ENCODE peak calls at places on chromosomes 5 and 9, in five cellular contexts. One of them, this sample, is unnamed.

GRCh38 chr5:178492278-178492677 is 97.9 kb downstream of the COL23A1 start:
- DNase-seq in adrenal gland: no peak
- DNase-seq in HCT116: no peak
- DNase-seq in Peyer's patch: no peak
- DNase-seq in GM12878: no peak
- DNase-seq in this sample: no peak

GRCh38 chr9:94554439-94555331 is at the start of gene PCAT7:
- DNase-seq in GM12878: peak
- DNase-seq in HCT116: peak
- DNase-seq in Peyer's patch: peak
- DNase-seq in adrenal gland: peak
- DNase-seq in this sample: peak

GRCh38 chr5:120769291-120769872 is 305.3 kb downstream of the PRR16 start:
- DNase-seq in HCT116: no peak
- DNase-seq in adrenal gland: no peak
- DNase-seq in Peyer's patch: no peak
- DNase-seq in GM12878: no peak
- DNase-seq in this sample: no peak

GRCh38 chr5:154474267-154474956 is 3.6 kb downstream of the HAND1 start:
- DNase-seq in GM12878: no peak
- DNase-seq in Peyer's patch: no peak
- DNase-seq in adrenal gland: no peak
- DNase-seq in HCT116: no peak
- DNase-seq in this sample: no peak

GRCh38 chr5:85049020-85049419 is 664.3 kb upstream of the EDIL3 start:
- DNase-seq in adrenal gland: no peak
- DNase-seq in HCT116: peak
- DNase-seq in GM12878: no peak
- DNase-seq in Peyer's patch: no peak
- DNase-seq in this sample: no peak

GRCh38 chr5:150082364-150082763 is 4.0 kb downstream of the CSF1R start:
- DNase-seq in adrenal gland: no peak
- DNase-seq in GM12878: no peak
- DNase-seq in HCT116: no peak
- DNase-seq in Peyer's patch: no peak
- DNase-seq in this sample: no peak

GRCh38 chr9:134689320-134690181 is 47.9 kb downstream of the COL5A1 start:
- DNase-seq in GM12878: no peak
- DNase-seq in adrenal gland: peak
- DNase-seq in Peyer's patch: peak
- DNase-seq in HCT116: peak
- DNase-seq in this sample: peak

GRCh38 chr5:113190347-113190746 is 213.7 kb downstream of the DCP2 start:
- DNase-seq in adrenal gland: no peak
- DNase-seq in HCT116: no peak
- DNase-seq in Peyer's patch: no peak
- DNase-seq in GM12878: no peak
- DNase-seq in this sample: no peak

GRCh38 chr5:52356311-52356918 is 431.3 kb upstream of the ITGA1 start:
- DNase-seq in adrenal gland: no peak
- DNase-seq in HCT116: no peak
- DNase-seq in GM12878: no peak
- DNase-seq in Peyer's patch: no peak
- DNase-seq in this sample: no peak

GRCh38 chr9:129208191-129209091 is 30.4 kb upstream of the IER5L start:
- DNase-seq in GM12878: no peak
- DNase-seq in adrenal gland: no peak
- DNase-seq in HCT116: no peak
- DNase-seq in Peyer's patch: no peak
- DNase-seq in this sample: no peak

GRCh38 chr9:99213197-99213596 is 8.5 kb downstream of the ALG2 start:
- DNase-seq in GM12878: no peak
- DNase-seq in HCT116: no peak
- DNase-seq in adrenal gland: no peak
- DNase-seq in Peyer's patch: no peak
- DNase-seq in this sample: no peak

GRCh38 chr5:369151-369939 is 47.8 kb downstream of the AHRR start:
- DNase-seq in GM12878: peak
- DNase-seq in adrenal gland: no peak
- DNase-seq in HCT116: no peak
- DNase-seq in Peyer's patch: peak
- DNase-seq in this sample: no peak

GRCh38 chr9:131096490-131097258 is at the start of gene AIF1L:
- DNase-seq in adrenal gland: peak
- DNase-seq in GM12878: no peak
- DNase-seq in HCT116: peak
- DNase-seq in Peyer's patch: no peak
- DNase-seq in this sample: peak

GRCh38 chr5:33892419-33893151 is 795 bp upstream of the ADAMTS12 start:
- DNase-seq in Peyer's patch: no peak
- DNase-seq in HCT116: no peak
- DNase-seq in GM12878: no peak
- DNase-seq in adrenal gland: peak
- DNase-seq in this sample: peak

GRCh38 chr9:77750981-77751340 is 102.8 kb upstream of the GNA14 start:
- DNase-seq in HCT116: no peak
- DNase-seq in GM12878: no peak
- DNase-seq in adrenal gland: no peak
- DNase-seq in Peyer's patch: no peak
- DNase-seq in this sample: no peak

GRCh38 chr5:26434688-26435087 is 603.7 kb downstream of the CDH9 start:
- DNase-seq in Peyer's patch: no peak
- DNase-seq in GM12878: no peak
- DNase-seq in adrenal gland: no peak
- DNase-seq in HCT116: no peak
- DNase-seq in this sample: no peak

GRCh38 chr5:161966544-161966943 is 101.0 kb upstream of the GABRG2 start:
- DNase-seq in Peyer's patch: no peak
- DNase-seq in adrenal gland: no peak
- DNase-seq in GM12878: no peak
- DNase-seq in HCT116: no peak
- DNase-seq in this sample: no peak

GRCh38 chr5:10599828-10600227 is 36.0 kb downstream of the ANKRD33B start:
- DNase-seq in adrenal gland: no peak
- DNase-seq in HCT116: no peak
- DNase-seq in GM12878: no peak
- DNase-seq in Peyer's patch: no peak
- DNase-seq in this sample: no peak

GRCh38 chr9:34413229-34413852 is 36.6 kb upstream of the MYORG start:
- DNase-seq in Peyer's patch: no peak
- DNase-seq in HCT116: no peak
- DNase-seq in GM12878: no peak
- DNase-seq in adrenal gland: peak
- DNase-seq in this sample: no peak

GRCh38 chr5:442335-443238 is at the start of gene EXOC3:
- DNase-seq in GM12878: no peak
- DNase-seq in HCT116: peak
- DNase-seq in adrenal gland: peak
- DNase-seq in Peyer's patch: peak
- DNase-seq in this sample: peak

GRCh38 chr9:16371306-16371705 is 499.2 kb downstream of the BNC2 start:
- DNase-seq in adrenal gland: no peak
- DNase-seq in GM12878: no peak
- DNase-seq in Peyer's patch: no peak
- DNase-seq in HCT116: no peak
- DNase-seq in this sample: no peak

GRCh38 chr5:79841172-79841571 is 149.9 kb downstream of the MTX3 start:
- DNase-seq in adrenal gland: no peak
- DNase-seq in Peyer's patch: no peak
- DNase-seq in GM12878: no peak
- DNase-seq in HCT116: no peak
- DNase-seq in this sample: no peak

GRCh38 chr9:98374385-98375051 is 119.1 kb upstream of the TBC1D2 start:
- DNase-seq in GM12878: no peak
- DNase-seq in Peyer's patch: peak
- DNase-seq in HCT116: no peak
- DNase-seq in adrenal gland: no peak
- DNase-seq in this sample: peak

GRCh38 chr5:41598011-41598410 is 87.6 kb upstream of the PLCXD3 start:
- DNase-seq in HCT116: no peak
- DNase-seq in adrenal gland: no peak
- DNase-seq in Peyer's patch: no peak
- DNase-seq in GM12878: no peak
- DNase-seq in this sample: no peak

GRCh38 chr9:87540444-87541105 is 42.9 kb downstream of the DAPK1 start:
- DNase-seq in adrenal gland: no peak
- DNase-seq in Peyer's patch: no peak
- DNase-seq in GM12878: no peak
- DNase-seq in HCT116: no peak
- DNase-seq in this sample: no peak

GRCh38 chr5:73236541-73237128 is 63.6 kb downstream of the TMEM174 start:
- DNase-seq in HCT116: no peak
- DNase-seq in GM12878: no peak
- DNase-seq in adrenal gland: no peak
- DNase-seq in Peyer's patch: no peak
- DNase-seq in this sample: no peak

GRCh38 chr5:87229780-87230179 is 37.9 kb upstream of the RASA1 start:
- DNase-seq in Peyer's patch: no peak
- DNase-seq in GM12878: no peak
- DNase-seq in adrenal gland: no peak
- DNase-seq in HCT116: no peak
- DNase-seq in this sample: no peak

DNA sequence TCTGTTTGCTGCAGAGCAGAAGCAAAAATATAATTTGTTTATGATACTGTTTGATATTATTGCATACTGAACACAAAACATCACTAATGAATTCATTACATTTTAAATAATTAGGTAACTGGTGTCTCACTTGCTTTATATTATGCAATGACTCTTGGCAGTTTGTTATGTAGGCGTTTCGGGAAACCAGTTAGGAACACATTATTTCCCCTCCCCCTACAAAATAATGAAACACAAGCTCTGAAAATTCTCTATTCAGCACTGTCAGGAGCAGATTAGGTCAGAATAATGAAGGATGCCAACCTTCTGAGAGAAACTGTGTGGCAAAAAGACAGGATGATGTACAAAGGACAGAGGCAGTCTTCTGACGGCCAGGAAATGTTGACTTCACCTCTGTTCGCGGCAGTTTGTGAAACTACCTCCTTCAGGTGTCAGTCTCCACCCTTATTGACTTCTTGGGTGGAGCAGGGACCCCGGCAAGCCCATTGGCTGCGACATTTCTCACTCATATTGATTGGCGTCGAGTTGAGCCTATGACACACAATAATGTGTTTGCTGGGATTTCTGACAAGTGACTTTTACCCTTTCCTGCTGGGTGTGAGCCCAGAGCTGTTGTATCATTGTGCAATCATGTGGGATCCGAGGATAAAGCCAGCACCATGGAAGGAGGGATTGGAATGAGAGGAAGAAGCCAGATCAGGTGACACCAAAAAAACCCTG is 34.0 kb downstream of the SH3PXD2B start:
- DNase-seq in Peyer's patch: peak
- DNase-seq in GM12878: no peak
- DNase-seq in HCT116: peak
- DNase-seq in adrenal gland: peak
- DNase-seq in this sample: peak
- H3K4me3 ChIP-seq in Peyer's patch: peak
- H3K4me3 ChIP-seq in GM12878: no peak
- H3K4me3 ChIP-seq in HCT116: no peak
- H3K4me3 ChIP-seq in adrenal gland: no peak
- H3K4me3 ChIP-seq in this sample: no peak

DNA sequence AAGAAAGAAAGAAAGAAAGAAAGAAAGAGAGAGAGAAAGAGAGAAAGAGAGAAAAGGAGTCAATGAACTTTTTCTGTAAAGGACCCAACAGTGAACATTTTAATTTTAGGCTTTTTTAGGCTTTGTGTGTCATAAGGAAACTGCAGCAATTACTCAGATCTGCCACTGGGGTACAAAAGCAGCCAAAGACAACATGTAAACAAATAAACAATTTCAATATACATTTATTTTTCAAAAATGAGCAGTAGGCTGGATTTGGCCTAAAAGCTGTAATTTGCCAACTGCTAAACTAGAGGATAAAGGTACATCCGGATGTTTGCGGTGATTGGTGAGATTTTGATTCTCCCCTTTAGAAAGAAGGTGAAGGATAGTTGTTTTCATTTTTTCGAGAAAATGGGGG is 143.6 kb downstream of the CEMIP2 start:
- DNase-seq in Peyer's patch: no peak
- DNase-seq in HCT116: no peak
- DNase-seq in adrenal gland: no peak
- DNase-seq in GM12878: no peak
- DNase-seq in this sample: no peak
- TF ChIP-seq CTCF in Peyer's patch: no peak
- TF ChIP-seq CTCF in HCT116: peak
- TF ChIP-seq CTCF in adrenal gland: peak
- TF ChIP-seq CTCF in GM12878: no peak
- TF ChIP-seq CTCF in this sample: no peak

GRCh38 chr9:132995121-132995420 is 16.6 kb downstream of the GFI1B start:
- DNase-seq in HCT116: no peak
- DNase-seq in GM12878: no peak
- DNase-seq in Peyer's patch: peak
- DNase-seq in adrenal gland: no peak
- DNase-seq in this sample: no peak

GRCh38 chr9:132993511-132993939 is 15.0 kb downstream of the GFI1B start:
- DNase-seq in HCT116: no peak
- DNase-seq in Peyer's patch: peak
- DNase-seq in GM12878: no peak
- DNase-seq in adrenal gland: no peak
- DNase-seq in this sample: no peak

GRCh38 chr9:132995906-132996305 is 17.4 kb downstream of the GFI1B start:
- DNase-seq in HCT116: no peak
- DNase-seq in GM12878: no peak
- DNase-seq in adrenal gland: no peak
- DNase-seq in Peyer's patch: peak
- DNase-seq in this sample: no peak

GRCh38 chr9:132996526-132996925 is 18.0 kb downstream of the GFI1B start:
- DNase-seq in GM12878: no peak
- DNase-seq in adrenal gland: no peak
- DNase-seq in HCT116: no peak
- DNase-seq in Peyer's patch: peak
- DNase-seq in this sample: no peak

GRCh38 chr9:132994410-132995120 is 16.1 kb downstream of the GFI1B start:
- DNase-seq in GM12878: no peak
- DNase-seq in HCT116: no peak
- DNase-seq in adrenal gland: no peak
- DNase-seq in Peyer's patch: peak
- DNase-seq in this sample: no peak
- TF ChIP-seq POLR2A in GM12878: no peak
- TF ChIP-seq POLR2A in HCT116: no peak
- TF ChIP-seq POLR2A in adrenal gland: no peak
- TF ChIP-seq POLR2A in Peyer's patch: no peak
- TF ChIP-seq POLR2A in this sample: no peak

DNA sequence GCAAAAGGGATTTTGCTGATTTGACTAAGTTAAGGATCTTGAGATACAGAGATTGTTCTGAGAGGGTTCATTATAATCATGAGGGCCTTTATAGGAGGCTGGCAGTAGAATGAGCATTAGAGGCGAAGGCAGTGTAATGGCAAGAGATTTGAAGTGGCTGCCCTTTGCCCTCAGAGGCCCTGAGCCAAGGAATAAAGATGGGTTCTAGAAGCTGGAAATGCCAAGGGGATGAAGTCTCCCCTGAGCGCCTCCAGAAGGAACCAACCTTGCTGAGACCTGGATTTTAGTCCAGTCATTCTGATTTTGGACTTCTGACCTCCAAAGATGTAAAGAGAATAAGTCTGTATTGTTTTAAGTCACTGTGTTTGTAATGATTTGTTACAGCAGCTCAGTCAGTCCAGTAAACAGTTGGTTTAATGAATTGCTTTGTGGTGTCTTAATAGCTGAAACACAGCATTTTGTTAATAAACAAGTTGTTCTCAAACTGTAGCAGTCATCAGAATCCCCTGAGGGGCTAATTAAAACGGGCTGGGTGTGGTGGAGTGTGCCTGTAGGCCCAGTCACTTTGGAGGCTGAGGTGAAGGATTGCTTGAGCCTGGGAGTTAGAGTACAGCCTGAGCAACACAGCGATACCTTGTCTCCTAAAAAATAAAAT is 23.2 kb downstream of the GLRX start:
- DNase-seq in HCT116: no peak
- DNase-seq in adrenal gland: no peak
- DNase-seq in Peyer's patch: no peak
- DNase-seq in GM12878: no peak
- DNase-seq in this sample: no peak
- H3K4me3 ChIP-seq in HCT116: no peak
- H3K4me3 ChIP-seq in adrenal gland: no peak
- H3K4me3 ChIP-seq in Peyer's patch: no peak
- H3K4me3 ChIP-seq in GM12878: no peak
- H3K4me3 ChIP-seq in this sample: no peak

This sample was measured in body of pancreas.